ENCODE peak calls at places on chromosomes 5 and 9, in ten cellular contexts. N, W, K, M, Q, U, D, S, E and V are unnamed samples.

GRCh38 chr9:75830303-75830702 is 60.2 kb upstream of the PCSK5 start:
- DNase-seq in N (no peak), W (no peak), K (no peak), M (no peak), Q (no peak), U (no peak), D (no peak), S (no peak), E (no peak), V (no peak)

GRCh38 chr5:32047056-32047455 is 127.1 kb downstream of the GOLPH3 start:
- DNase-seq in N (peak), W (no peak), K (no peak), M (peak), Q (no peak), U (no peak), D (no peak), S (no peak), E (no peak), V (no peak)

GRCh38 chr9:20544953-20545622 is 77.2 kb downstream of the MLLT3 start:
- DNase-seq in N (no peak), W (no peak), K (no peak), M (no peak), Q (no peak), U (no peak), D (no peak), S (no peak), E (no peak), V (no peak)

GRCh38 chr5:165244407-165244806 is 1739.0 kb downstream of the MAT2B start:
- DNase-seq in N (no peak), W (no peak), K (no peak), M (no peak), Q (no peak), U (no peak), D (no peak), S (no peak), E (no peak), V (no peak)

GRCh38 chr5:56264417-56265025 is 31.4 kb upstream of the ANKRD55 start:
- DNase-seq in N (peak), W (no peak), K (no peak), M (peak), Q (peak), U (no peak), D (no peak), S (no peak), E (no peak), V (no peak)

GRCh38 chr5:527646-528591 is 3.7 kb upstream of the SLC9A3 start:
- DNase-seq in N (no peak), W (no peak), K (no peak), M (no peak), Q (no peak), U (no peak), D (no peak), S (no peak), E (no peak), V (no peak)

GRCh38 chr5:133229931-133230664 is 178.3 kb downstream of the HSPA4 start:
- DNase-seq in N (no peak), W (no peak), K (no peak), M (no peak), Q (no peak), U (no peak), D (no peak), S (no peak), E (no peak), V (no peak)

GRCh38 chr9:75885652-75886051 is 4.8 kb upstream of the PCSK5 start:
- DNase-seq in N (peak), W (no peak), K (no peak), M (no peak), Q (no peak), U (no peak), D (no peak), S (no peak), E (no peak), V (no peak)

GRCh38 chr9:3848445-3849114 is 322.8 kb upstream of the RFX3 start:
- DNase-seq in N (peak), W (no peak), K (no peak), M (no peak), Q (no peak), U (peak), D (no peak), S (no peak), E (no peak), V (no peak)

GRCh38 chr5:110094559-110094958 is 404.8 kb downstream of the MAN2A1 start:
- DNase-seq in N (no peak), W (no peak), K (no peak), M (no peak), Q (no peak), U (no peak), D (no peak), S (no peak), E (no peak), V (no peak)

GRCh38 chr9:114450833-114451706 is 54.2 kb downstream of the WHRN start:
- DNase-seq in N (no peak), W (no peak), K (no peak), M (no peak), Q (no peak), U (no peak), D (no peak), S (no peak), E (no peak), V (no peak)

GRCh38 chr9:69325409-69326212 is 596 bp downstream of the ENTREP1 start:
- DNase-seq in N (no peak), W (no peak), K (no peak), M (no peak), Q (no peak), U (peak), D (no peak), S (no peak), E (no peak), V (peak)

GRCh38 chr5:32449216-32449721 is 4.7 kb upstream of the ZFR start:
- DNase-seq in N (peak), W (no peak), K (no peak), M (no peak), Q (no peak), U (no peak), D (no peak), S (no peak), E (no peak), V (no peak)

GRCh38 chr9:108634164-108634563 is 221.6 kb downstream of the ACTL7B start:
- DNase-seq in N (peak), W (no peak), K (no peak), M (peak), Q (peak), U (peak), D (no peak), S (no peak), E (no peak), V (no peak)

GRCh38 chr5:66538531-66538930 is 57.7 kb upstream of the MAST4 start:
- DNase-seq in N (no peak), W (no peak), K (no peak), M (peak), Q (no peak), U (no peak), D (no peak), S (no peak), E (no peak), V (no peak)

GRCh38 chr9:36169708-36170107 is 520 bp downstream of the CCIN start:
- DNase-seq in N (no peak), W (no peak), K (no peak), M (no peak), Q (no peak), U (no peak), D (no peak), S (no peak), E (no peak), V (no peak)

GRCh38 chr5:178831049-178831448 is 28.7 kb upstream of the ZNF354B start:
- DNase-seq in N (no peak), W (no peak), K (no peak), M (no peak), Q (no peak), U (no peak), D (no peak), S (no peak), E (no peak), V (no peak)

GRCh38 chr5:155591273-155591672 is 577.7 kb downstream of the KIF4B start:
- DNase-seq in N (no peak), W (no peak), K (no peak), M (no peak), Q (no peak), U (no peak), D (no peak), S (no peak), E (no peak), V (no peak)

GRCh38 chr9:114641974-114642373 is 15.6 kb downstream of the TEX53 start:
- DNase-seq in N (no peak), W (no peak), K (no peak), M (no peak), Q (no peak), U (no peak), D (no peak), S (no peak), E (no peak), V (no peak)

GRCh38 chr9:107481035-107481434 is 8.5 kb downstream of the KLF4 start:
- DNase-seq in N (no peak), W (no peak), K (no peak), M (no peak), Q (no peak), U (no peak), D (no peak), S (no peak), E (no peak), V (no peak)

GRCh38 chr5:80223561-80223960 is 32.3 kb downstream of the SERINC5 start:
- DNase-seq in N (no peak), W (no peak), K (no peak), M (no peak), Q (no peak), U (no peak), D (no peak), S (no peak), E (no peak), V (no peak)

GRCh38 chr5:82413302-82414042 is 135.3 kb upstream of the RPS23 start:
- DNase-seq in N (peak), W (no peak), K (no peak), M (peak), Q (no peak), U (no peak), D (no peak), S (peak), E (no peak), V (no peak)

GRCh38 chr9:34985311-34985899 is 4.1 kb upstream of the DNAJB5 start:
- DNase-seq in N (peak), W (no peak), K (peak), M (peak), Q (no peak), U (peak), D (peak), S (no peak), E (no peak), V (no peak)

GRCh38 chr5:37184748-37185364 is 64.3 kb downstream of the CPLANE1 start:
- DNase-seq in N (no peak), W (no peak), K (no peak), M (no peak), Q (no peak), U (no peak), D (no peak), S (no peak), E (no peak), V (no peak)

GRCh38 chr5:133938932-133939331 is 29.5 kb downstream of the C5orf15 start:
- DNase-seq in N (no peak), W (no peak), K (no peak), M (no peak), Q (no peak), U (peak), D (no peak), S (no peak), E (no peak), V (no peak)

GRCh38 chr5:36528588-36528987 is 77.8 kb upstream of the SLC1A3 start:
- DNase-seq in N (no peak), W (no peak), K (no peak), M (no peak), Q (no peak), U (no peak), D (no peak), S (no peak), E (no peak), V (no peak)

GRCh38 chr5:16574789-16575785 is 41.7 kb downstream of the RETREG1 start:
- DNase-seq in N (peak), W (no peak), K (no peak), M (peak), Q (peak), U (no peak), D (no peak), S (peak), E (peak), V (peak)

GRCh38 chr5:37837101-37838032 is 2.5 kb downstream of the GDNF start:
- DNase-seq in N (peak), W (peak), K (no peak), M (peak), Q (peak), U (peak), D (peak), S (peak), E (peak), V (peak)

GRCh38 chr5:33441241-33441844 is 578 bp downstream of the TARS1 start:
- DNase-seq in N (peak), W (no peak), K (peak), M (peak), Q (no peak), U (no peak), D (peak), S (no peak), E (no peak), V (no peak)